ENCODE peak calls at places on chromosomes 4 and X, in six cellular contexts. L is HCT116, C is HepG2, Y is H1, X is K562, B is SK-N-SH. K is an unnamed sample.

GRCh38 chr4:68375667-68376559 is 26.0 kb upstream of the YTHDC1 start:
- DNase-seq in Y (peak; percentile 66), B (peak; percentile 65), L (peak; percentile 81), X (peak; percentile 13), C (peak; percentile 66), K (peak; percentile 16)

GRCh38 chr4:157014621-157015591 is 43.3 kb upstream of the PDGFC start:
- DNase-seq in L (peak; percentile 29), C (no peak), Y (no peak), X (no peak), B (no peak), K (no peak)

GRCh38 chr4:2712261-2712842 is 43.8 kb downstream of the TNIP2 start:
- DNase-seq in B (no peak), L (peak; percentile 22), Y (no peak), C (no peak), X (no peak), K (peak; percentile 37)

GRCh38 chr4:107270614-107271013 is 234.5 kb upstream of the DKK2 start:
- DNase-seq in B (no peak), Y (no peak), X (no peak), L (no peak), C (no peak), K (no peak)

GRCh38 chr4:76691767-76692689 is 205.9 kb downstream of the SOWAHB start:
- DNase-seq in B (no peak), L (no peak), Y (no peak), C (no peak), X (no peak), K (no peak)

GRCh38 chrX:11546917-11547316 is 118.8 kb downstream of the ARHGAP6 start:
- DNase-seq in B (no peak), Y (no peak), X (no peak), C (no peak), L (no peak), K (no peak)

GRCh38 chrX:14497184-14497666 is 32.1 kb upstream of the GLRA2 start:
- DNase-seq in X (no peak), B (no peak), L (no peak), C (no peak), Y (no peak), K (no peak)

GRCh38 chrX:108070891-108071290 is 20.5 kb downstream of the PSMD10 start:
- DNase-seq in X (no peak), Y (no peak), L (no peak), B (no peak), C (no peak), K (no peak)

GRCh38 chr4:17780461-17781071 is 855 bp downstream of the FAM184B start:
- DNase-seq in L (no peak), C (no peak), X (no peak), Y (no peak), B (no peak), K (peak; percentile 36)

GRCh38 chrX:15834051-15834450 is 20.6 kb downstream of the AP1S2 start:
- DNase-seq in L (no peak), Y (no peak), X (no peak), C (no peak), B (no peak), K (no peak)

GRCh38 chrX:63426519-63426918 is 75.4 kb upstream of the SPIN4 start:
- DNase-seq in L (no peak), Y (no peak), C (no peak), B (no peak), X (no peak), K (no peak)

GRCh38 chr4:158162637-158163036 is 10.2 kb downstream of the GASK1B start:
- DNase-seq in B (no peak), X (no peak), C (no peak), L (no peak), Y (no peak), K (no peak)

GRCh38 chr4:140112576-140112975 is 41.4 kb downstream of the MAML3 start:
- DNase-seq in C (no peak), L (no peak), Y (no peak), B (no peak), X (no peak), K (no peak)

GRCh38 chr4:154399259-154399974 is 92.2 kb downstream of the DCHS2 start:
- DNase-seq in X (no peak), L (no peak), B (no peak), C (peak; percentile 10), Y (no peak), K (peak; percentile 71)

GRCh38 chr4:72312032-72312650 is 256.9 kb downstream of the ADAMTS3 start:
- DNase-seq in Y (no peak), L (no peak), C (peak; percentile 1), X (no peak), B (no peak), K (no peak)
- TF ChIP-seq JUND in Y (no peak), L (no peak), C (no peak), X (no peak), B (no peak), K (no peak)

GRCh38 chrX:150085881-150086280 is 147.6 kb upstream of the EOLA2 start:
- DNase-seq in B (no peak), L (no peak), X (no peak), C (no peak), Y (no peak), K (no peak)

GRCh38 chrX:150087612-150088011 is 149.3 kb upstream of the EOLA2 start:
- DNase-seq in B (no peak), C (no peak), L (no peak), X (no peak), Y (no peak), K (no peak)

GRCh38 chrX:150088042-150088441 is 149.8 kb upstream of the EOLA2 start:
- DNase-seq in Y (no peak), C (no peak), B (no peak), L (no peak), X (no peak), K (no peak)

GRCh38 chrX:150086371-150086770 is 148.1 kb upstream of the EOLA2 start:
- DNase-seq in C (peak; percentile 1), L (no peak), B (peak; percentile 5), Y (no peak), X (no peak), K (no peak)

DNA sequence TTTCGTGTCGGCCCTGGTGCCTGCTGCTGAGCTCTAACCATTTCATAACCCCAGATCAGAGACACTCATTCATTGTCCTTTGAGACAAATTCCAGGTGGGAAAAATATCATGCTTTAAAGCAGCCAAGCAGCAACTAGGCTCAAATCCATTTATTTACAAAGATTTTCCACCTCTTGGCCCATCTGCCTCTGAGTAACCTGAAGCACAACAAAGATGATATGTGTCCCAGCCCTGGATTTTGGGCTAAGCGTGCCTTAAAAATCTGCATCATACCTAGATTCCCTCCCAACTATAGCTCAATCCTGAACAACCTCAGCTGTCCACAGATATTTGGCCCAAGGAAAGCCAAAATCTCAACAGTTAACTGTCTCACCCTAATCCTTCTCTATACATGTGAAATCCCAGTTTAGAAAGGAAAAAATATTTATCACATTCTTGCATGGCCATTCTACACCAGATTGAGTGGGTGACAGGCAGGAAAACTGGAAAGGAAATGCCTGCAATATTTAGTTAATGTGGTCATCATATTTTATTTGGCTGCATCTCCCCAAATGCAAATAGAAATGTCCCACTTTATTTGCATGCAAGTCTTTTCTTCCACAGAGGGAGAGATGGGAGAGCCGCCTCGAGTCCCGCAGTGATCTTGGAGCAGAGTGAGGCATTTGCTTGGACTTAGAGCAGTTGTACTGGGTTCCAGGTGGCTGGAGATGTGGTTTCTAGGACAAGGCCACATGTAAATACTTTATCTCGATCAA is 146.4 kb upstream of the EOLA2 start:
- DNase-seq in L (no peak), B (no peak), C (no peak), X (no peak), Y (no peak), K (no peak)
- TF ChIP-seq JUND in L (no peak), B (peak; percentile 54), C (no peak), X (no peak), Y (no peak), K (peak; percentile 43)

DNA sequence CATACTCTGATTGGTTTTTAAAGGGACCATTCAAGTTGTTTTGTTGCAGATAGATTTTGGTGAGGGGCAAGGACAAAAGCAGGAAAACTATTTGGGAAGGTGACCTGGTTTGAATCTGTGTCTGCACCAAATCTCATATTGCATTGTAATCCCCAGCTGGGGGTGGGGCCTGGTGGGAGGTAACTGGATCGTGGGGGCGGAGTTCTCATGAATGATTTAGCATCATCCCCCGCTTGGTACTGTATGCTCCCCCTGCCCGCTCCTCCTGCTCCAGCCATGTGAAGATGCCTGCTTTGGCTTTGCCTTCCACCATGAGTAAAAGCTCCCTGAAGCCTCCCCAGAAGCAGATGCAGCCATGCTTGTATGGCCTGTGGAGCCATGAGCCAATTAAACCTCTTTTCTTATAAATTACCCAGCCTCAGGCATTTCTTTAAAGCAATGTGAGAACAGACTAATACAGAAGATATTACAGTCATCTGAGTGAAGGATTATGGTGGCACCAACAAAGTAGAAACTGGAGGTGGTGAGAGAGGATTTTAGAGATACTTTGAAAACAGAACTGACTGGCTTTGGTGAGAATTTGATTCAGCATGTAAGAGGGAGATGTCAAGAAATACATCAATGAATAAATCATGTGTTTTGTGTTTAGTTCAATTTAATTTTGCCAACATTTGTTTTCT is 14.4 kb downstream of the IL21 start:
- DNase-seq in C (no peak), X (no peak), L (no peak), B (no peak), Y (peak; percentile 54), K (no peak)
- TF ChIP-seq JUND in C (no peak), X (no peak), L (no peak), B (no peak), Y (no peak), K (no peak)

GRCh38 chr4:151952137-151952536 is 191.3 kb upstream of the GATB start:
- DNase-seq in Y (no peak), C (no peak), X (no peak), B (no peak), L (no peak), K (no peak)

GRCh38 chr4:151953286-151953685 is 192.5 kb upstream of the GATB start:
- DNase-seq in C (no peak), L (no peak), X (no peak), B (no peak), Y (no peak), K (no peak)

GRCh38 chr4:151951727-151952078 is 190.9 kb upstream of the GATB start:
- DNase-seq in B (no peak), L (no peak), C (no peak), X (no peak), Y (no peak), K (no peak)

GRCh38 chr4:151952711-151953254 is 192.0 kb upstream of the GATB start:
- DNase-seq in L (no peak), Y (no peak), X (no peak), C (no peak), B (no peak), K (no peak)

DNA sequence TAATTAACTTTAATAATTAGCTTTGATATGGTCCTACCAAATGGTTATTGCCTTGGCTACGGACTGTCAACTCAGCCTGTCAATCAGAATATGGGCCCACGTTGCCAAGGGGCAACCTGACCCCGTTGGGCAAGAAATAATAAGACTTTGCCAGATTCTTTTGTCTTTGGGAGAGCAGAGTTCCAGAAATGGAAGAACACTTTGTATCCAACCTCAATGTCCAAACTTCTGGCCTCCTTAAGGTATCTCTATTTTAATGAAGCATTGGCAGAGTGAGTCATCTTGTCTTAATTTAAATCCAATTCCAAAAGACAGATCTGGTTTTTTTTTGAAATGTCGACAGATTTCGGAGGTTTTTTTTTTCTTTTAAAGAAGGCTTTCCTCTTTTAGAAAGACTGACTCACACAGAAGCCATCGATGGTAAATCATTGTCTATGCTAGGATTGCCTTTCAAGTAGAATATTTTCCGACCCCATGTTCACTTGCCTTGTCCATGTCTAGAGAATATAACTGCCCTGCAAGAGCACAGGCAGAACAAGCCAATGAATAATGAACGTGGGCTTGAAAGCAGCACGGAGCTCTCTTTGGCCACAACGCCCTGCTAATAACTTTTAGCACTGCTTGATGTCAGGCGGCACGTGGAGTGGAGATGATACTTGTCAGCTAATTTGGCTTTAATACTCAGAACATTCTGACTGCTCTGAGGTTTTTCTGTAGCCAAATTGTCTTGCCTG is 190.4 kb upstream of the GATB start:
- DNase-seq in Y (no peak), C (no peak), L (no peak), X (no peak), B (no peak), K (no peak)
- TF ChIP-seq JUND in Y (no peak), C (no peak), L (no peak), X (no peak), B (no peak), K (no peak)

K was measured in T47D.